ENCODE peak calls at places on chromosomes 16 and 17, in eight cellular contexts. K, H, T, Z, L, B, G and V are unnamed samples.
A peak's percentile ranks its signal among the peaks of the same experiment; 100 is the strongest.

GRCh38 chr17:35315283-35315682 is 58.1 kb downstream of the SLFN11 start:
- DNase-seq in Z (peak; percentile 87), K (no peak), B (no peak), H (peak; percentile 79), T (peak; percentile 18), G (no peak), L (no peak), V (no peak)

GRCh38 chr16:72256398-72257048 is 84.6 kb upstream of the PMFBP1 start:
- DNase-seq in T (peak; percentile 12), L (no peak), G (no peak), Z (peak; percentile 17), K (no peak), B (no peak), H (peak; percentile 3), V (no peak)

GRCh38 chr17:8041249-8041928 is 2.5 kb downstream of the ALOX15B start:
- DNase-seq in L (peak; percentile 74), G (peak; percentile 77), K (no peak), B (peak; percentile 72), Z (peak; percentile 83), H (peak; percentile 53), T (peak; percentile 68), V (peak; percentile 65)

GRCh38 chr17:58913971-58914769 is 158.5 kb downstream of the PPM1E start:
- DNase-seq in G (no peak), B (no peak), K (no peak), Z (peak; percentile 57), L (no peak), T (no peak), H (no peak), V (no peak)

GRCh38 chr17:14299261-14300093 is 1.4 kb upstream of the HS3ST3B1 start:
- DNase-seq in T (peak; percentile 33), L (peak; percentile 40), H (no peak), Z (no peak), G (no peak), B (peak; percentile 78), K (peak; percentile 90), V (no peak)

GRCh38 chr17:62178579-62178978 is 113.5 kb upstream of the MED13 start:
- DNase-seq in K (no peak), L (no peak), T (no peak), Z (peak; percentile 72), G (no peak), H (peak; percentile 39), B (no peak), V (no peak)

GRCh38 chr17:76567634-76568432 is 17.8 kb downstream of the ST6GALNAC2 start:
- DNase-seq in L (no peak), K (peak; percentile 79), Z (no peak), T (peak; percentile 57), B (no peak), H (no peak), G (no peak), V (no peak)

GRCh38 chr16:70522216-70523000 is 946 bp downstream of the COG4 start:
- DNase-seq in G (peak; percentile 24), H (no peak), K (no peak), B (no peak), T (no peak), L (peak; percentile 17), Z (no peak), V (peak; percentile 32)

GRCh38 chr17:13384626-13385025 is 217.1 kb downstream of the HS3ST3A1 start:
- DNase-seq in G (no peak), Z (no peak), T (no peak), L (no peak), B (no peak), H (no peak), K (no peak), V (no peak)

GRCh38 chr16:72884037-72884436 is 163.9 kb downstream of the ZFHX3 start:
- DNase-seq in Z (peak; percentile 9), G (no peak), K (no peak), B (no peak), L (no peak), H (no peak), T (no peak), V (no peak)

GRCh38 chr17:44383861-44384260 is 5.6 kb downstream of the ITGA2B start:
- DNase-seq in B (no peak), L (no peak), T (no peak), H (no peak), G (no peak), K (no peak), Z (no peak), V (no peak)

GRCh38 chr17:44384281-44384822 is 5.1 kb downstream of the ITGA2B start:
- DNase-seq in G (no peak), K (no peak), B (peak; percentile 62), L (peak; percentile 13), H (no peak), Z (no peak), T (no peak), V (no peak)

GRCh38 chr17:44386182-44386525 is 3.3 kb downstream of the ITGA2B start:
- DNase-seq in K (no peak), L (no peak), Z (no peak), H (no peak), B (no peak), G (no peak), T (no peak), V (no peak)

GRCh38 chr17:44384823-44385286 is 4.6 kb downstream of the ITGA2B start:
- DNase-seq in L (no peak), B (no peak), Z (no peak), G (no peak), K (no peak), T (no peak), H (peak; percentile 13), V (no peak)

DNA sequence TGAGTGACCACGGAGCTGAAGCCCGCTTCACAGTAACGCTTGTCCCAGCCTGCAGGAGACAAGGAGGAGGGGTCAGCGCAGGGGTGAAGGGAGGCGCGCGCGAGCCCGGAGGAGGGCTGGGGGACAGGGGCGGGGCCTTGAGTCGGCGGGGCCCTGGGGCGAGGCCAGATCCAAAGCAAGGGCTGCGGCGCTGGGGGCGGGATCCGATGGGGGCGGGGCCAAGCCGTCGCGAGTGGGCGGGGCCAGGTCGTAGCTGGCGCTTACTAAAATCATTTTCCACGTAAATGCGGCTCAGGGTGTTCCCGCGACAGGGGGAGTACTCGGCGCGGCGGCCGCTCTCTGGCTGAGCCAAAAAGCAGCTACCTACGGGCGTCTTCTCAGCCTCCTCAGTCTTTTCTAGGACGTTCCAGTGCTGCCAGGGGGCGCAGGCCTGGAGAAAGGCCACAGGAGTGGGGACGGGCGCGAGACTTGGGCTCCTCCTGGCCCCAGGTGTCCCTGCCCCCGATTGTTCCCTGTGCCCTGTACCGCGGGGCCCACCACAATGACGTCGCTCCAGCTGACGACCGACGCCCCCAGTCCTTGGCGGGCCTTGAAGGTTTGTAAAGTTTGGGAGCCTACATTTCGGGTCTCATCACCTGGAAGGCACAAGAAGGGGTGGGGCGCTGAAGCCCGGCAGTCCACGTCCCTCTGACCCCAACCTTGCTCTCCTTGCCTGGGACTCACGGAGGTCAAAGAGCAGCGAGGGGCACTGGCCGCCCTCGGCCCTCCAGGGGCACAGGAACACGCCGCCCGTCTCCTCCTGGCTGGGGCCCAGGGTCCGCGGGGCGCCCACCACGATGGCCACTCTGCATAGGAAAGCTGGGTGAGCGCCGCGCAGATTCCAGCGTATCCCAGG is 3.9 kb downstream of the ITGA2B start:
- DNase-seq in L (peak; percentile 94), K (peak; percentile 88), Z (peak; percentile 58), B (peak; percentile 94), H (peak; percentile 82), T (peak; percentile 88), G (peak; percentile 95), V (peak; percentile 93)
- TF ChIP-seq CTCF in L (peak; percentile 21), K (no peak), Z (peak; percentile 6), B (peak; percentile 36), H (peak; percentile 16), T (no peak), G (peak; percentile 15), V (peak; percentile 4)

GRCh38 chr16:30948956-30949654 is at the start of gene ORAI3:
- DNase-seq in T (peak; percentile 78), G (peak; percentile 88), B (peak; percentile 84), L (peak; percentile 92), K (peak; percentile 97), Z (peak; percentile 54), H (peak; percentile 48), V (peak; percentile 87)

GRCh38 chr16:30951193-30951592 is 2.3 kb downstream of the ORAI3 start:
- DNase-seq in B (no peak), L (no peak), K (no peak), H (no peak), G (no peak), Z (no peak), T (no peak), V (no peak)

GRCh38 chr16:30950516-30951073 is 1.7 kb downstream of the ORAI3 start:
- DNase-seq in B (no peak), K (no peak), H (no peak), G (no peak), T (no peak), Z (no peak), L (no peak), V (no peak)

GRCh38 chr16:30948087-30948955 is 547 bp upstream of the ORAI3 start:
- DNase-seq in T (peak; percentile 95), H (peak; percentile 92), K (peak; percentile 88), G (peak; percentile 59), L (peak; percentile 69), Z (peak; percentile 89), B (peak; percentile 100), V (peak; percentile 58)

GRCh38 chr16:30949655-30950515 is 1.0 kb downstream of the ORAI3 start:
- DNase-seq in L (peak; percentile 77), K (peak; percentile 89), B (peak; percentile 67), H (peak; percentile 88), Z (peak; percentile 97), G (peak; percentile 70), T (peak; percentile 84), V (peak; percentile 70)
- TF ChIP-seq CTCF in L (peak; percentile 30), K (no peak), B (peak; percentile 12), H (no peak), Z (peak; percentile 37), G (peak; percentile 30), T (no peak), V (peak; percentile 28)

DNA sequence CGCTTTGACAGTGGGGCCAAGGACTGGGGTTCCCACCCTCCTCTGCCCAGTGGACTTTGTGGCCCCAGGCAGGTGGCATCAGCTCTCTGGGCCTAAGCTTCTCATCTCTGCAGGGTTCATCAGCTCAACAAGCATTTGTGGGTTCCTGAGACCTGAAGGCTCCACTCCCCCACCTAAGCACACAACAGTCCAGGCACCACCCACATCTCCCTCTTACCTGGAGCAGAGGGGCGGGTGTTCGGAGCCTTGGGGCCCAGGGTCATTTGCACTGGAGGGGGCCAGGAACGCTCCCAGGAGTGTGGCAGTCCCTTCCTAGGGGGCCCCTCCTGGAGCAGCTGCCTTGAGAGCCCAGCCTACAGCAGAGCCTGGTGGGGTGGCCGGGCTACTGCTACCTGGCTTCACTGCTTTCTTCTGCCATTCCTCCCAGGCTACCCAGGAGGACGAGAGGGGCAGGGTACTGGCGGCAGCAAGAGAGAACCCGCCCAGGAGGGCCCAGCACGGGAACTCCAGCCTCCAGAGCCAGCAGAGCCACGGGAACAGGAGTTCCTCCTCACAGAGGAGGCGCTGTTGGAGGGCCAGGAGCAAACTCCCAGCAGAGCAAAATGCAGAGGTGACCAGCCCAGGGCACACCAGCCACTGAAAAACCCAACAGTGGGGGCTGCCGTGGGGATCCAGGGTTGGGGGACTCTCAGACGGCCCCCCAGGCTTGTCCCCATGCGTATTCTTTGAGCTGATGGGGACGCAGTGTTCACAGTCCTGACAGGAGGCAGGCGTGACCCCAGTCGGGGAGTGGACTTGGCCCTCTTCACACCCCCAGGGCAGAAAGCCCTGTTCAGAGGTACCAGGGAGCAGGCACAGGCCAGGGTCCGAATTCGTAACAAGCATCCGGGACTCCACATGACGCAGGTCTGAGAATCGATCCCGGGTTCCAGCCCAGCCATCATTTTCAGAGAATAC is 35.1 kb upstream of the SLC38A10 start:
- DNase-seq in Z (peak; percentile 62), L (no peak), H (peak; percentile 48), B (peak; percentile 56), T (no peak), G (no peak), K (no peak), V (no peak)
- TF ChIP-seq CTCF in Z (peak; percentile 60), L (no peak), H (no peak), B (peak; percentile 19), T (no peak), G (no peak), K (no peak), V (no peak)

GRCh38 chr16:5448798-5449197 is 351.2 kb upstream of the EEF2KMT start:
- DNase-seq in G (no peak), K (no peak), H (no peak), B (no peak), Z (no peak), L (no peak), T (no peak), V (no peak)
- TF ChIP-seq CTCF in G (no peak), K (no peak), H (no peak), B (no peak), Z (no peak), L (no peak), T (no peak), V (no peak)